ENCODE peak calls at places on chromosomes 1 and 21, in five cellular contexts. One of them, this sample, is unnamed.

GRCh38 chr1:63982201-63982600 is 208.4 kb downstream of the ROR1 start:
- DNase-seq in HepG2: no peak
- DNase-seq in K562: no peak
- DNase-seq in GM12878: no peak
- DNase-seq in A549: no peak
- DNase-seq in this sample: no peak

GRCh38 chr21:26079376-26079775 is 91.2 kb downstream of the APP start:
- DNase-seq in GM12878: no peak
- DNase-seq in A549: no peak
- DNase-seq in K562: no peak
- DNase-seq in HepG2: no peak
- DNase-seq in this sample: no peak

GRCh38 chr1:54273837-54274192 is 73.8 kb downstream of the MRPL37 start:
- DNase-seq in A549: no peak
- DNase-seq in HepG2: no peak
- DNase-seq in GM12878: no peak
- DNase-seq in K562: peak
- DNase-seq in this sample: no peak

GRCh38 chr1:110476028-110476765 is 25.2 kb downstream of the PROK1 start:
- DNase-seq in A549: no peak
- DNase-seq in K562: no peak
- DNase-seq in HepG2: no peak
- DNase-seq in GM12878: no peak
- DNase-seq in this sample: no peak

GRCh38 chr1:87515781-87516180 is 187.1 kb downstream of the LMO4 start:
- DNase-seq in A549: no peak
- DNase-seq in K562: no peak
- DNase-seq in HepG2: no peak
- DNase-seq in GM12878: no peak
- DNase-seq in this sample: no peak

GRCh38 chr1:234925440-234926251 is 203.0 kb downstream of the TOMM20 start:
- DNase-seq in A549: peak
- DNase-seq in GM12878: peak
- DNase-seq in HepG2: peak
- DNase-seq in K562: no peak
- DNase-seq in this sample: peak

GRCh38 chr21:41851090-41851790 is 27.9 kb downstream of the PRDM15 start:
- DNase-seq in GM12878: no peak
- DNase-seq in K562: no peak
- DNase-seq in A549: no peak
- DNase-seq in HepG2: no peak
- DNase-seq in this sample: no peak

GRCh38 chr1:84603223-84603622 is 29.0 kb upstream of the CTBS start:
- DNase-seq in K562: no peak
- DNase-seq in GM12878: no peak
- DNase-seq in A549: no peak
- DNase-seq in HepG2: no peak
- DNase-seq in this sample: no peak

GRCh38 chr1:941588-942383 is 17.3 kb downstream of the NOC2L start:
- DNase-seq in A549: peak
- DNase-seq in GM12878: no peak
- DNase-seq in HepG2: peak
- DNase-seq in K562: peak
- DNase-seq in this sample: no peak

GRCh38 chr1:84541679-84542078 is 32.6 kb downstream of the CTBS start:
- DNase-seq in GM12878: no peak
- DNase-seq in K562: no peak
- DNase-seq in HepG2: no peak
- DNase-seq in A549: no peak
- DNase-seq in this sample: peak

GRCh38 chr21:17461014-17461413 is 51.8 kb upstream of the CXADR start:
- DNase-seq in GM12878: no peak
- DNase-seq in A549: peak
- DNase-seq in K562: no peak
- DNase-seq in HepG2: no peak
- DNase-seq in this sample: no peak

GRCh38 chr21:46599251-46599572 is 5.7 kb downstream of the S100B start:
- DNase-seq in K562: peak
- DNase-seq in HepG2: peak
- DNase-seq in GM12878: no peak
- DNase-seq in A549: no peak
- DNase-seq in this sample: no peak

GRCh38 chr1:89487972-89488371 is 36.7 kb upstream of the LRRC8B start:
- DNase-seq in K562: no peak
- DNase-seq in A549: no peak
- DNase-seq in HepG2: no peak
- DNase-seq in GM12878: no peak
- DNase-seq in this sample: no peak

GRCh38 chr1:40750326-40750975 is 33.1 kb upstream of the KCNQ4 start:
- DNase-seq in A549: no peak
- DNase-seq in K562: no peak
- DNase-seq in GM12878: no peak
- DNase-seq in HepG2: no peak
- DNase-seq in this sample: no peak

DNA sequence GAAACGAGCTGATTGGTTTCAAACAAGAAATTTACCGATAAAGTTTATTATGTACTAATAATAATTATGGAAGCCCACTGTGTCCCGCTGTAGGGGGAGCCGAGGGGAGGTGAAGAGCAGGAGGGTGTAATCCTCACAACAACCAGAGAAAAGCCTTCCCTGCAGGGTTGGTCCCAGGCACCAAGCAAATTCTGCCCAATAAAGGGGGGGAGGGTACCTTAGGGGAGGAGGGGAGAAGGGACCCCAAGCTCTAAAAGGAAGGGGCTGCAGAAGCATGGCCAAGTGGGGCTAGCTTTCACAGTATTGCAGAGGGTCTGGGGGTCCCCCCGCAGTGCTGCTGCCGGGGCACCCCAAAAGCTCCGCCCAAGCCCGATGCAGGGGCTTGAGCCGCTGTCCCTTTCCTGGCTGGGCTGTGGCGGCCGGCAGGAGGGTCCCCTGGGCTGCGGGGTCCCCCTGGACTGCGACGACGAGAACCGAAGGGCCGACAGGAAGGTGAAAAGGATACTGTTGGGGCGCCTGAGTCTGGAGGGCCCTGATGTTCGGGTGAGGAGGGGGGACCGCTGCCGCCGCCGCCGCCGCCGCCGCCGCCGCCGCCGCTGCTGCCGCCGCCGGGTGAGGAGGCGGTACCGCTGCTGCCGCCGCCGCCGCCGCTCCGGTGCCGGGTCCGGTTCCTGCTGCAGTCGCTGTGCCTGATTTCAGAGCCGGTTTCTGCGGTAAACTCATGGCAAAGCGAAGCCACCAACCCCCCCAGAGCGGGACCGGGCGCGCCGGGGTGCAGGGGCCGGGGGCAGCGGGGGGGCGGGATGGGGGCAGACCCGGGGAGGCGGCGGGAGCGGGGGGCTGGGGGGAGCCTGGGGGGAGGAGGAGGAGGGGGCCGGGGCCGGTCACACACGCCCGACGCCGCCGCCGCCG is 771 bp downstream of the EIF4G3 start:
- DNase-seq in GM12878: no peak
- DNase-seq in HepG2: no peak
- DNase-seq in K562: peak
- DNase-seq in A549: peak
- DNase-seq in this sample: no peak
- TF ChIP-seq REST in GM12878: no peak
- TF ChIP-seq REST in HepG2: no peak
- TF ChIP-seq REST in K562: no peak
- TF ChIP-seq REST in A549: no peak
- TF ChIP-seq REST in this sample: no peak

GRCh38 chr1:161199506-161200119 is 759 bp upstream of the ADAMTS4 start:
- DNase-seq in K562: peak
- DNase-seq in A549: no peak
- DNase-seq in GM12878: no peak
- DNase-seq in HepG2: no peak
- DNase-seq in this sample: no peak

GRCh38 chr1:161196521-161197451 is 2.1 kb downstream of the ADAMTS4 start:
- DNase-seq in HepG2: no peak
- DNase-seq in K562: no peak
- DNase-seq in GM12878: no peak
- DNase-seq in A549: no peak
- DNase-seq in this sample: no peak

GRCh38 chr1:161197560-161198205 is 1.2 kb downstream of the ADAMTS4 start:
- DNase-seq in A549: no peak
- DNase-seq in GM12878: no peak
- DNase-seq in HepG2: no peak
- DNase-seq in K562: no peak
- DNase-seq in this sample: no peak

GRCh38 chr1:161198877-161199431 is at the start of gene ADAMTS4:
- DNase-seq in A549: no peak
- DNase-seq in K562: peak
- DNase-seq in HepG2: no peak
- DNase-seq in GM12878: no peak
- DNase-seq in this sample: no peak

GRCh38 chr1:161198206-161198876 is 513 bp downstream of the ADAMTS4 start:
- DNase-seq in HepG2: peak
- DNase-seq in A549: no peak
- DNase-seq in GM12878: no peak
- DNase-seq in K562: no peak
- DNase-seq in this sample: no peak
- TF ChIP-seq POLR2A in HepG2: no peak
- TF ChIP-seq POLR2A in A549: no peak
- TF ChIP-seq POLR2A in GM12878: no peak
- TF ChIP-seq POLR2A in K562: no peak
- TF ChIP-seq POLR2A in this sample: no peak

GRCh38 chr21:36097427-36098230 is 27.8 kb downstream of the CBR1 start:
- DNase-seq in HepG2: no peak
- DNase-seq in K562: no peak
- DNase-seq in GM12878: peak
- DNase-seq in A549: no peak
- DNase-seq in this sample: no peak
- TF ChIP-seq REST in HepG2: no peak
- TF ChIP-seq REST in K562: no peak
- TF ChIP-seq REST in GM12878: no peak
- TF ChIP-seq REST in A549: no peak
- TF ChIP-seq REST in this sample: no peak

DNA sequence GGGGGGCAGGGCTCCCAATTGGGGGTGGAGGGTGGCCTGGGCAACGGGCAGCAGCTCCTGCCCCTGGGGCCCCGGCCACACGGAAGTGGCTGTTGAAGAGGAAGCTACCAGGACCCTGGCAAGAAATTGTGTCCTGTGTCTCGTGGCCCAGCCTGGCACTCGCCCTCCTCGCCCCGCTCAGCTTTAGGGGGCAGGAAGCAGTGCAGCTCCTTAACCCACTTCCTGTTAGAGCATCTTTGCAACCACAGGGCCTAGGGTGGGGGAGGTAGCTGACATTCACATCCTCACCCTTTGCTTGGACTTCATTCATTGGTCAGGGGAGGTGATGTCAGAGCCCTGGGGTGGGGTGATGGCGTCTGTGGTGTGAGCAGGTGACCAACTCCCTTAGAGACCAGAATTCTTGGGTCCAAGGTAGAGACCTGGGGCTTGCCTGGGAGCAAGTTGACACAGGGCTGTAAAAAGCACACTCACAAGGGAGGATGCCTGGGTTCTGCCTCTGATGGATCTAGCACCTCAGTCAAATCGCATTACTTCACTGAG is at the start of gene ARHGAP30:
- DNase-seq in K562: no peak
- DNase-seq in A549: no peak
- DNase-seq in GM12878: peak
- DNase-seq in HepG2: no peak
- DNase-seq in this sample: no peak
- TF ChIP-seq POLR2A in K562: no peak
- TF ChIP-seq POLR2A in A549: no peak
- TF ChIP-seq POLR2A in GM12878: peak
- TF ChIP-seq POLR2A in HepG2: no peak
- TF ChIP-seq POLR2A in this sample: no peak